ENCODE peak calls at places on chromosome 20, in six cellular contexts. One of them, this sample, is unnamed.

GRCh38 chr20:19828233-19828632 is 70.2 kb downstream of the RIN2 start:
- DNase-seq in HFFc6: peak; percentile 68
- DNase-seq in NCI-H1694 treated with DMSO at 0.1 percent for 48 hours: no peak
- DNase-seq in mesothelial cell of epicardium: no peak
- DNase-seq in occipital lobe: no peak
- DNase-seq in right lobe of liver: no peak
- DNase-seq in this sample: peak; percentile 48

GRCh38 chr20:23419995-23420901 is 1.0 kb downstream of the NAPB start:
- DNase-seq in occipital lobe: no peak
- DNase-seq in mesothelial cell of epicardium: peak; percentile 34
- DNase-seq in HFFc6: peak; percentile 71
- DNase-seq in NCI-H1694 treated with DMSO at 0.1 percent for 48 hours: no peak
- DNase-seq in right lobe of liver: peak; percentile 69
- DNase-seq in this sample: no peak

GRCh38 chr20:8778387-8778786 is 290.5 kb upstream of the PLCB4 start:
- DNase-seq in right lobe of liver: no peak
- DNase-seq in mesothelial cell of epicardium: no peak
- DNase-seq in HFFc6: no peak
- DNase-seq in NCI-H1694 treated with DMSO at 0.1 percent for 48 hours: no peak
- DNase-seq in occipital lobe: no peak
- DNase-seq in this sample: no peak

GRCh38 chr20:45890077-45890996 is 671 bp downstream of the NEURL2 start:
- DNase-seq in occipital lobe: peak; percentile 39
- DNase-seq in mesothelial cell of epicardium: peak; percentile 70
- DNase-seq in right lobe of liver: peak; percentile 82
- DNase-seq in NCI-H1694 treated with DMSO at 0.1 percent for 48 hours: peak; percentile 1
- DNase-seq in HFFc6: peak; percentile 46
- DNase-seq in this sample: no peak

GRCh38 chr20:6651016-6651415 is 116.5 kb upstream of the BMP2 start:
- DNase-seq in mesothelial cell of epicardium: no peak
- DNase-seq in right lobe of liver: no peak
- DNase-seq in occipital lobe: no peak
- DNase-seq in NCI-H1694 treated with DMSO at 0.1 percent for 48 hours: no peak
- DNase-seq in HFFc6: no peak
- DNase-seq in this sample: no peak

GRCh38 chr20:16063876-16064275 is 509.4 kb downstream of the KIF16B start:
- DNase-seq in NCI-H1694 treated with DMSO at 0.1 percent for 48 hours: no peak
- DNase-seq in occipital lobe: no peak
- DNase-seq in right lobe of liver: no peak
- DNase-seq in mesothelial cell of epicardium: no peak
- DNase-seq in HFFc6: no peak
- DNase-seq in this sample: no peak

GRCh38 chr20:41734506-41734945 is 116.3 kb upstream of the CHD6 start:
- DNase-seq in NCI-H1694 treated with DMSO at 0.1 percent for 48 hours: peak; percentile 5
- DNase-seq in right lobe of liver: peak; percentile 57
- DNase-seq in HFFc6: peak; percentile 34
- DNase-seq in occipital lobe: no peak
- DNase-seq in mesothelial cell of epicardium: no peak
- DNase-seq in this sample: peak; percentile 46

GRCh38 chr20:48656661-48657211 is 171.1 kb downstream of the PREX1 start:
- DNase-seq in right lobe of liver: no peak
- DNase-seq in occipital lobe: peak; percentile 91
- DNase-seq in NCI-H1694 treated with DMSO at 0.1 percent for 48 hours: no peak
- DNase-seq in mesothelial cell of epicardium: no peak
- DNase-seq in HFFc6: no peak
- DNase-seq in this sample: peak; percentile 40

GRCh38 chr20:44056010-44056698 is 130.8 kb downstream of the JPH2 start:
- DNase-seq in right lobe of liver: peak; percentile 45
- DNase-seq in NCI-H1694 treated with DMSO at 0.1 percent for 48 hours: no peak
- DNase-seq in occipital lobe: no peak
- DNase-seq in HFFc6: no peak
- DNase-seq in mesothelial cell of epicardium: no peak
- DNase-seq in this sample: peak; percentile 26

GRCh38 chr20:56783826-56784225 is 154.7 kb downstream of the TFAP2C start:
- DNase-seq in mesothelial cell of epicardium: no peak
- DNase-seq in occipital lobe: no peak
- DNase-seq in right lobe of liver: no peak
- DNase-seq in HFFc6: no peak
- DNase-seq in NCI-H1694 treated with DMSO at 0.1 percent for 48 hours: no peak
- DNase-seq in this sample: no peak